ENCODE peak calls at places on chromosomes 11 and 22, in seven cellular contexts. P is ovary, C is Peyer's patch, W is body of pancreas, Y is K562, F is endothelial cell of umbilical vein, A is esophagus squamous epithelium. T is an unnamed sample. For H3K27me3, the result is how much of the 10 kb centered on the place peaks cover.

GRCh38 chr11:93614111-93614784 is 47.2 kb upstream of the CEP295 start:
- DNase-seq in P (no peak), W (no peak), F (no peak), C (no peak), A (no peak), Y (peak), T (no peak)

GRCh38 chr11:114192841-114193389 is 103.3 kb upstream of the NNMT start:
- DNase-seq in Y (no peak), F (no peak), W (no peak), P (no peak), A (no peak), C (no peak), T (no peak)

GRCh38 chr22:50186789-50187523 is 1.2 kb downstream of the TRABD start:
- DNase-seq in C (peak), Y (no peak), F (no peak), A (no peak), P (peak), W (no peak), T (no peak)

GRCh38 chr11:122655527-122656072 is at the start of gene UBASH3B:
- DNase-seq in W (peak), C (peak), Y (peak), A (peak), P (peak), F (peak), T (peak)

GRCh38 chr11:72297828-72298227 is 53.9 kb upstream of the PHOX2A start:
- DNase-seq in C (no peak), W (no peak), F (no peak), P (no peak), Y (no peak), A (no peak), T (no peak)

GRCh38 chr22:22666307-22667091 is 22.1 kb downstream of the GGTLC2 start:
- DNase-seq in W (peak), P (no peak), C (peak), A (no peak), F (peak), Y (peak), T (peak)

GRCh38 chr22:23261900-23262450 is 81.7 kb downstream of the BCR start:
- DNase-seq in P (no peak), C (no peak), W (no peak), F (no peak), A (no peak), Y (peak), T (no peak)

GRCh38 chr22:28799125-28799833 is 1.1 kb downstream of the XBP1 start:
- DNase-seq in C (peak), P (peak), Y (peak), A (no peak), F (peak), W (peak), T (peak)

GRCh38 chr11:11843233-11843632 is 1.5 kb downstream of the USP47 start:
- DNase-seq in Y (no peak), W (no peak), A (no peak), P (no peak), F (peak), C (no peak), T (peak)

GRCh38 chr11:8168485-8169257 is at the start of gene RIC3:
- DNase-seq in A (no peak), P (peak), Y (no peak), W (peak), F (no peak), C (peak), T (peak)

GRCh38 chr11:4127357-4127756 is 32.8 kb downstream of the RRM1 start:
- DNase-seq in Y (no peak), W (no peak), A (no peak), C (no peak), P (no peak), F (no peak), T (no peak)

GRCh38 chr11:92667446-92668165 is 301.8 kb upstream of the MTNR1B start:
- DNase-seq in C (no peak), W (no peak), F (no peak), Y (no peak), P (no peak), A (no peak), T (no peak)

GRCh38 chr22:25488244-25489020 is 76.0 kb upstream of the GRK3 start:
- DNase-seq in A (no peak), W (peak), F (peak), Y (no peak), C (peak), P (peak), T (peak)

GRCh38 chr11:1053121-1053901 is 16.8 kb upstream of the MUC6 start:
- DNase-seq in P (no peak), Y (peak), A (no peak), C (no peak), F (no peak), W (no peak), T (no peak)

GRCh38 chr22:17366830-17367229 is 2.4 kb upstream of the CECR2 start:
- DNase-seq in A (no peak), F (no peak), Y (peak), C (peak), P (peak), W (peak), T (no peak)
- H3K27me3 ChIP-seq in A (half or more), F (under half), Y (under half), C (under half), P (under half), W (under half), T (under half)

GRCh38 chr11:69840371-69841169 is 21.4 kb upstream of the FGF3 start:
- DNase-seq in A (no peak), P (no peak), W (peak), C (peak), F (no peak), Y (no peak), T (no peak)

GRCh38 chr11:69841859-69842698 is 22.9 kb upstream of the FGF3 start:
- DNase-seq in C (peak), F (no peak), W (no peak), Y (peak), A (no peak), P (no peak), T (no peak)

GRCh38 chr11:69837791-69838190 is 18.6 kb upstream of the FGF3 start:
- DNase-seq in W (no peak), C (peak), F (no peak), A (no peak), P (no peak), Y (no peak), T (no peak)

GRCh38 chr11:69841170-69841858 is 22.1 kb upstream of the FGF3 start:
- DNase-seq in W (no peak), F (no peak), C (no peak), P (no peak), A (no peak), Y (no peak), T (no peak)

DNA sequence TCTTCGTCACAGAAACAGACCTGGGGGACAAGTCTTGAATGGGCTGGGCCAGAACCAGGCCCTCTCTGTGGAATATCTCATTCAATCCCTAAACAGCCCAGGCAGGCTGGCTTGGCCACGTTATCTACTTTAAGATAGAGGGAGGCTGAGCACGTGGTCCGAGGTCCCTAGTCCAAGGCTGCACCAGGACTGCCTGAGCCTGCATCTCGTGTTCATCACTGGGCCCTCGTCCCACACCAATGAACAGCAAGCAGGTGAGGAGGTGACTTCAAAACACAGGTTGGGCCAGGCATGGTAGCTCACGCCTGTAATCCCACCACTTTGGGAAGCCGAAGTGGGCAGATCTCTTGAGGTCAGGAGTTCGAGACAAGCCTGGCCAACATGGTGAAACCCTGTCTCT is 20.3 kb upstream of the FGF3 start:
- DNase-seq in P (no peak), W (no peak), Y (no peak), F (no peak), C (peak), A (no peak), T (no peak)
- TF ChIP-seq CTCF in P (no peak), W (no peak), Y (no peak), F (no peak), C (no peak), A (no peak), T (no peak)

DNA sequence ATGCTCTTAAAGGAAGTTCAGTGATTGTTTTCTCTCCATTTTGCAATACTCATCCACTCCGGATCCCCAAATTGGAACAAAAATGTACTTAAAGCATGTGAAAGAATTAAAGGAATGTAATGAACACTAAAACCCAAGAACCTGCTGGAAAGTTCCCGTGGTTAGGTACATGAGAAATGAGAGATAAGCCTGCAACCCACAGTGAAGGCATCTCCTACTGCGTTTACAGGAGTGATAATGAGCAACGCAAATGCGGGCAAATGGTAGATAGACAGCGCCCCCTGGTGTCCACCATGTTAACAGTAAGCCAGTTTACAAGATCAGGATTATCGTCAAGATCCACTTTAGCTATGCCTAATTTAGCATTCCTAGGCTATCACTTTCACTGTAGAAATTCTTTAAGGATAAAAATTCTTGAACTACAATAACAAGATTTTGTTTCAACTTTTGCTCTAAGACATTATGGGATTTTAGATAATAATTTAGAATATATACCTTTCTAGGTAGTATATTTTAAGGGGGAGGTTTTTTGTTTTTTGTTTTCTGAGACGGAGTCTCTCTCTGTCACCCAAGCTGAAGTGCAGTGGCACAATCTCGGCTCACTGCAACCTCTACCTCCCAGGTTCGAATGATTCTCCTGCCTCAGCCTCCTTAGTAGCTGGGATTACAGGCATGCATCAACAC is 29.9 kb downstream of the ALG9 start:
- DNase-seq in A (peak), W (peak), Y (peak), F (peak), C (peak), P (peak), T (peak)
- TF ChIP-seq POLR2A in A (no peak), W (no peak), Y (no peak), F (no peak), C (no peak), P (peak), T (no peak)

GRCh38 chr11:119512373-119512772 is 89.4 kb upstream of the THY1 start:
- DNase-seq in Y (no peak), W (no peak), F (no peak), C (no peak), A (no peak), P (no peak), T (no peak)
- H3K27me3 ChIP-seq in Y (under half), W (under half), F (under half), C (under half), A (under half), P (under half), T (under half)

DNA sequence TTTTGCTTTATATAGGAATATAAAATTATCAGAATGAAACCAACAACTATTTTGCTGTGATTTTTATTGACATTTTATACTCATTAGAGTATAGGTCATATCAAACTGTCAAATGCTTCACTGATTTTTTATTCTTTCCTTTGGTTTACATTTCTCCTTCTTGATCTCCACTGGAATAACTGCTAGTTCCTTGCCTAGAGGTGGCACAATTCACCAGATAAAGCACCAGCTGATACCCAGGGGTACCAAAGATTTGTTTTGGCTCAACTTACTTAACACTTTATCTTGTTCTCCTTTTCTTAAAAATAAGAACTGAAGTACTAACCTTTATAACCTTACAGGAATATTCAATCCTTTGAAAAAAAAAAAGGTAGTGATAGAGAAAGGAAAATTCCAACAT is 725.1 kb upstream of the CHORDC1 start:
- DNase-seq in Y (no peak), W (no peak), F (no peak), P (no peak), A (no peak), C (no peak), T (no peak)
- TF ChIP-seq CTCF in Y (no peak), W (no peak), F (no peak), P (no peak), A (no peak), C (no peak), T (no peak)

GRCh38 chr22:39309364-39309861 is 10.0 kb downstream of the RPL3 start:
- DNase-seq in W (no peak), Y (no peak), C (no peak), F (no peak), A (no peak), P (no peak), T (no peak)

GRCh38 chr22:39313258-39314001 is 6.0 kb downstream of the RPL3 start:
- DNase-seq in W (no peak), C (no peak), A (no peak), Y (no peak), F (no peak), P (no peak), T (peak)

GRCh38 chr22:39312410-39312809 is 7.0 kb downstream of the RPL3 start:
- DNase-seq in C (no peak), P (no peak), F (no peak), A (no peak), Y (no peak), W (no peak), T (no peak)

GRCh38 chr22:39309881-39310714 is 9.3 kb downstream of the RPL3 start:
- DNase-seq in Y (no peak), C (no peak), A (no peak), W (no peak), P (no peak), F (no peak), T (peak)

GRCh38 chr22:39311592-39312400 is 7.6 kb downstream of the RPL3 start:
- DNase-seq in Y (no peak), P (peak), F (no peak), C (no peak), W (no peak), A (no peak), T (no peak)
- TF ChIP-seq POLR2A in Y (peak), P (no peak), F (peak), C (no peak), W (no peak), A (no peak), T (no peak)

GRCh38 chr11:126765196-126765595 is 235.4 kb downstream of the KIRREL3 start:
- DNase-seq in Y (no peak), A (no peak), W (no peak), C (no peak), F (no peak), P (no peak), T (no peak)
- H3K27me3 ChIP-seq in Y (under half), A (under half), W (under half), C (under half), F (under half), P (under half), T (under half)

GRCh38 chr11:2975594-2975993 is 16.5 kb downstream of the NAP1L4 start:
- DNase-seq in W (peak), Y (peak), C (no peak), F (no peak), P (no peak), A (no peak), T (peak)
- TF ChIP-seq CTCF in W (peak), Y (peak), C (no peak), F (peak), P (no peak), A (peak), T (peak)

DNA sequence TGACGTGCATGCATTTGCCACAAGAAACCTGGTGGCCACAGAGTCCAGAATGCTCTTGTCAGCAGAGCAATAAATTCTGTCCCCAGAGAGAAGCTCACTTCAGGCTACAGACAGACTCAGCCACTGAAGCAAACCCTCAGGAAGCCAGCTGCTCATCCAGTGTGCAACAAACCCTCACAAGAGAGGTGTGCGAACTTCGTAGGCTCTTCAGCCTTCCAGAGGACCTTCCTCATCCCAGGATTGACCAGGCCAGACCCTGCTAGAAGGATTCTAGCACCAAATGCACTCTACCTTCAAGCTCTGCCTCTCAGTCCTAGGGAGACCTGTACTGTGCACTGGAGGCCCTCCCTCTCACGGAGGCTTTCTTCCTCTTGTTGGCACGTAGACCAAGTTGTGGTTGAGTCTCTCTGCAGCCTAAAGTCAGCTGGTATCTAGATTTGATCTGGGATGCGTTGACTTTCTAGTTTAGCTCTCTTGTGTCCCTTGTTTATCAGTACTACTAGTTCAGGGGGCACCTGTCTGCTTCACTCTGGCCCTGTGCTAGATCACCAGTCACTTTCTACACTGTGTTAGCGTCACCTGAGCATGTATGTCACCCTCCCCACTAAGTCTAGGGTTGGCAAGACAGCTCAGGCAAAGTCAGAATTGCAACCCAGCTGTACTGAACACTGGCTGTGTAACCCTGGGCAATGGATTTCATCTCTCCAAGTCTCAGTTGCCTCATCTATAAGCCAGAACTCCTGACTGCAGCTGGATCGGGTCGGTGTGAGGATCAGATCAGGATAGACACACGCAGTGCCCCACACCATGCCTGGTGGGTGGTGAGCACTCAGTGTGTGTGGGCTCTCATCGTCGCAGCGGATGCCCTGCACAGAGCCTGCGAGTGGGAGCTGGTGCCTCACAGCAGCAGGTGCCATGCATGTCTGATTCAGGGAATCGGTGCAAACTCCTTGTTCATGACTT is 22.1 kb upstream of the TMPRSS13 start:
- DNase-seq in Y (no peak), W (no peak), P (no peak), A (no peak), C (peak), F (no peak), T (no peak)
- TF ChIP-seq POLR2A in Y (no peak), W (no peak), P (no peak), A (no peak), C (no peak), F (no peak), T (no peak)

DNA sequence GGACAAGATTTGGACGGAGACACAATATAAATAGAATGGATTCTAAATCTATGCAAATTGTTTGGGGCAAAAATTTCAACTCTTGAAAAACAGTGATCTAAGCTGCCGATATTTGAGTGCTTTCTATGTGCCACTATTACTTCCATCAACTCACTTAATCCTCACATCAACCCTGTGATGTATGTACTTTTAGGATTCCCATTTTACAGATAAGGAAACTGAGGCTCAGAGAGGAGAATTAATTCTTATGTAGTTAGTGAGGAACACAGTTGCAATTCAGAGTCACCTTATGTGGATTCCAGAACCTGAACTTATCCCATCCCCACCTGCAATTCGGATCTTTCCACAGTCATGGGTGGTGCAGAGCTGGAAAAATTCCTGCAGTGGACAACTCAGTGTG is 60.3 kb downstream of the TSPAN18 start:
- DNase-seq in W (no peak), C (no peak), F (no peak), P (no peak), Y (no peak), A (no peak), T (no peak)
- H3K27me3 ChIP-seq in W (under half), C (under half), F (under half), P (under half), Y (under half), A (under half), T (under half)